ENCODE peak calls at places on chromosomes 4 and X, in four cellular contexts. L, X, C and P are unnamed samples.

GRCh38 chrX:80282535-80282934 is 137.7 kb upstream of the TENT5D start:
- DNase-seq in X (no peak), C (no peak), L (no peak), P (no peak)

GRCh38 chr4:174284181-174284886 is 623 bp downstream of the CEP44 start:
- DNase-seq in C (no peak), X (peak), L (peak), P (no peak)

GRCh38 chrX:9337056-9337455 is 127.8 kb upstream of the TBL1X start:
- DNase-seq in L (no peak), X (peak), C (no peak), P (no peak)

GRCh38 chrX:110853610-110854009 is 58.0 kb upstream of the CHRDL1 start:
- DNase-seq in C (no peak), L (peak), X (no peak), P (peak)

GRCh38 chr4:41712413-41712812 is 36.1 kb downstream of the PHOX2B start:
- DNase-seq in X (no peak), C (no peak), L (no peak), P (no peak)

GRCh38 chrX:75522565-75523411 is at the start of gene ZDHHC15:
- DNase-seq in X (no peak), C (peak), L (peak), P (peak)

GRCh38 chrX:149453030-149453429 is 52.1 kb downstream of the IDS start:
- DNase-seq in C (no peak), X (peak), L (peak), P (no peak)

GRCh38 chr4:33780952-33781655 is 2463.2 kb downstream of the ARAP2 start:
- DNase-seq in X (peak), L (no peak), C (no peak), P (no peak)

GRCh38 chrX:24241822-24242648 is 71.8 kb downstream of the SUPT20HL2 start:
- DNase-seq in L (peak), C (no peak), X (peak), P (no peak)

GRCh38 chr4:85147481-85148076 is 181.1 kb upstream of the WDFY3 start:
- DNase-seq in C (no peak), X (peak), L (peak), P (peak)

DNA sequence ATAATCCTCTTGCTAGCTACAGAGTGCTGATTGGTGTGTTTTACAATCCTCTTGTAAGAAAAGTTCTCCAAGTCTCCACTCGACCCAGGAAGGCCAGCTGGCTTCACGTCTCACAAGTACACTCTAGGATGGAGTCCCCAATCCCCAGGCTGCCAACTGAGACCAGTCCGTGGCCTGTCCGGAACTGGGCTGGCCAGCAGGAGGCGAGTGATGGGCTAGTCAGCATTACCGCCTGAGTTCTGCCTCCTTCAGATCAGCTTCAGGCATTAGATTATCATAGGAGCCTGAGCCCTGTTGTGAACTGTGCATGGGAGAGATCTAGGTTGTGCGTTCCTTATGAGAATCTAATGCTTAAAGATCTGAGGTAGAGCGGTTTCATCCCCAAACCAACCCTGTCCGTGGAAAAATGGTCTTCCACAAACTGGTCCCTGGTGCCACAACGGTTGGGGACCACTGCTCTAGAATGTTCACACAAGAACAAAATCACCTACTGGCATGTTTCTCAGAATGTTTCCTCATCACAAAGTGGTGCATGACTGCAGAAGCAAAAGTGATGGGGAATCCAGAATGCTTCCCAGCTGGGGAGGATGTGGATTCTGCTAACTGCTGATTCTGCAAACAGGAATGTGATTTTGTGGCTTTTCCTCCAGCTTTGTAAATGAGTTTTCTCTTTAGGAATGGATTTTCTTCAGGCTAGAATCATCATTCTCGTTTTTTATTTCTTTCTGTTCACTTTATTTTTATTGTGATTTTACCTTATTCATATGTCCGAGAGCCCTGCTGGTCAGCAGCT is 40.9 kb downstream of the SEPTIN11 start:
- DNase-seq in L (peak), X (peak), C (no peak), P (no peak)
- H4K8ac ChIP-seq in L (no peak), X (peak), C (no peak), P (no peak)

GRCh38 chr4:70538869-70539268 is 20.5 kb downstream of the AMTN start:
- DNase-seq in X (no peak), C (no peak), L (no peak), P (no peak)

GRCh38 chr4:70544279-70544870 is 26.0 kb downstream of the AMTN start:
- DNase-seq in C (no peak), X (peak), L (peak), P (no peak)
- H3K4me2 ChIP-seq in C (no peak), X (no peak), L (no peak), P (no peak)

GRCh38 chr4:156475322-156475721 is 496.3 kb downstream of the PDGFC start:
- DNase-seq in X (peak), L (peak), C (no peak), P (no peak)

GRCh38 chr4:156481845-156482244 is 489.8 kb downstream of the PDGFC start:
- DNase-seq in X (no peak), L (no peak), C (no peak), P (no peak)

GRCh38 chr4:156473175-156473574 is 498.4 kb downstream of the PDGFC start:
- DNase-seq in C (no peak), X (no peak), L (no peak), P (no peak)

GRCh38 chr4:156472624-156473023 is 499.0 kb downstream of the PDGFC start:
- DNase-seq in C (no peak), L (no peak), X (no peak), P (no peak)

DNA sequence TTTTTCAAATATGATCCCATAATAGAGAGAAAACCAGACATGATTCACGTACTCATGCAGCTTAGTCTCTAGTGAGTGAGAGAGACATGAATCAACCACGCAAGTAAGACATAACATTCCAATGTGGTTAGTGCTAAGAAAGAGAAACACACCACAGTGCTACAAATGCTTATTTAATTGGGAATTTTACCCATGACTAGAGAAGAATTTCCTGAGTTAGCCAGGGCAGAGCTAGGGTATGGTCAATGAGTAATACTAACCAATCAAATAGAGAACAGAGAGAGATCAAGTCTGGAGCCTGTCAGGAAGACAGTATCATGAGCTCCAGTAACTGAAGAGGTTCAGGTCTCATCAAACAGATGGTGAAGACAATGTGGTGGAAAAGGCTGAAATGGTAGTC is 495.2 kb downstream of the PDGFC start:
- DNase-seq in L (peak), C (no peak), X (peak), P (no peak)
- H3K56ac ChIP-seq in L (no peak), C (no peak), X (peak), P (no peak)

GRCh38 chrX:49257074-49257790 is 7.3 kb downstream of the FOXP3 start:
- DNase-seq in C (no peak), L (no peak), X (no peak), P (no peak)
- H4K8ac ChIP-seq in C (no peak), L (no peak), X (no peak), P (no peak)

GRCh38 chrX:97452283-97452682 is 568.6 kb downstream of the RPA4 start:
- DNase-seq in X (no peak), L (no peak), C (no peak), P (no peak)

GRCh38 chrX:97446298-97446882 is 562.7 kb downstream of the RPA4 start:
- DNase-seq in L (no peak), X (no peak), C (no peak), P (no peak)
- H3K4me2 ChIP-seq in L (no peak), X (no peak), C (no peak), P (no peak)